ENCODE peak calls at places on chromosomes 3 and 15, in nine cellular contexts. H is psoas muscle; B is uterus; P is heart right ventricle; M is SJSA1; L is CD8-positive, alpha-beta memory T cell; Y is MG63; N is HCT116; G is tibial artery. O is an unnamed sample. For H3K36me3, the result is how much of the 10 kb centered on the place peaks cover.

GRCh38 chr3:148865039-148865438 is at the start of gene CPA3:
- DNase-seq in H (no peak), B (no peak), P (no peak), M (no peak), L (no peak), Y (no peak), N (no peak), G (no peak), O (no peak)

GRCh38 chr3:110783541-110783940 is 288.1 kb upstream of the NECTIN3 start:
- DNase-seq in H (no peak), B (no peak), P (no peak), M (no peak), L (no peak), Y (no peak), N (no peak), G (no peak), O (no peak)

GRCh38 chr15:40367673-40368611 is 9.9 kb downstream of the DISP2 start:
- DNase-seq in H (peak), B (peak), P (peak), M (peak), L (peak), Y (peak), N (peak), G (peak), O (peak)

GRCh38 chr3:185330644-185331043 is 32.3 kb upstream of the MAP3K13 start:
- DNase-seq in H (no peak), B (no peak), P (no peak), M (no peak), L (no peak), Y (no peak), N (no peak), G (no peak), O (no peak)

GRCh38 chr15:62059818-62060115 is 480 bp downstream of the VPS13C start:
- DNase-seq in H (no peak), B (peak), P (peak), M (peak), L (peak), Y (peak), N (no peak), G (peak), O (peak)

GRCh38 chr3:175161291-175161690 is 302.2 kb downstream of the NAALADL2 start:
- DNase-seq in H (no peak), B (no peak), P (no peak), M (no peak), L (no peak), Y (no peak), N (no peak), G (no peak), O (no peak)

GRCh38 chr15:40441012-40441735 is 421 bp downstream of the BAHD1 start:
- DNase-seq in H (no peak), B (no peak), P (peak), M (peak), L (no peak), Y (no peak), N (no peak), G (no peak), O (no peak)

GRCh38 chr3:158260392-158260791 is 150.5 kb downstream of the RSRC1 start:
- DNase-seq in H (no peak), B (no peak), P (no peak), M (no peak), L (no peak), Y (no peak), N (no peak), G (no peak), O (no peak)

GRCh38 chr3:188270423-188270972 is 116.5 kb downstream of the LPP start:
- DNase-seq in H (no peak), B (peak), P (no peak), M (peak), L (no peak), Y (peak), N (no peak), G (peak), O (no peak)

GRCh38 chr3:23859012-23859743 is 53.4 kb downstream of the UBE2E1 start:
- DNase-seq in H (peak), B (no peak), P (no peak), M (no peak), L (no peak), Y (peak), N (no peak), G (peak), O (no peak)

GRCh38 chr3:119175869-119176756 is 2.7 kb downstream of the UPK1B start:
- DNase-seq in H (no peak), B (no peak), P (no peak), M (peak), L (no peak), Y (peak), N (no peak), G (no peak), O (no peak)

GRCh38 chr3:186960327-186960726 is 30.0 kb downstream of the ST6GAL1 start:
- DNase-seq in H (no peak), B (no peak), P (no peak), M (no peak), L (no peak), Y (no peak), N (no peak), G (no peak), O (no peak)

GRCh38 chr3:172323894-172324590 is 124.2 kb downstream of the GHSR start:
- DNase-seq in H (peak), B (peak), P (no peak), M (no peak), L (no peak), Y (peak), N (no peak), G (peak), O (peak)

GRCh38 chr15:77515613-77516012 is 94.9 kb downstream of the HMG20A start:
- DNase-seq in H (peak), B (no peak), P (no peak), M (no peak), L (no peak), Y (no peak), N (no peak), G (no peak), O (no peak)

GRCh38 chr15:68371160-68371559 is 60.8 kb downstream of the ITGA11 start:
- DNase-seq in H (no peak), B (peak), P (no peak), M (no peak), L (no peak), Y (no peak), N (no peak), G (peak), O (no peak)

GRCh38 chr3:188205992-188206416 is 52.0 kb downstream of the LPP start:
- DNase-seq in H (no peak), B (no peak), P (no peak), M (no peak), L (no peak), Y (no peak), N (peak), G (no peak), O (no peak)

GRCh38 chr3:127043041-127043641 is 60.2 kb downstream of the PLXNA1 start:
- DNase-seq in H (no peak), B (no peak), P (no peak), M (no peak), L (no peak), Y (peak), N (no peak), G (no peak), O (no peak)

GRCh38 chr3:127042634-127043033 is 59.7 kb downstream of the PLXNA1 start:
- DNase-seq in H (peak), B (no peak), P (no peak), M (no peak), L (no peak), Y (no peak), N (no peak), G (no peak), O (no peak)

GRCh38 chr3:127045435-127046045 is 62.6 kb downstream of the PLXNA1 start:
- DNase-seq in H (no peak), B (no peak), P (no peak), M (no peak), L (no peak), Y (no peak), N (no peak), G (no peak), O (no peak)

GRCh38 chr3:127043731-127044510 is 61.0 kb downstream of the PLXNA1 start:
- DNase-seq in H (peak), B (no peak), P (no peak), M (no peak), L (no peak), Y (no peak), N (no peak), G (no peak), O (no peak)

GRCh38 chr3:127044996-127045395 is 62.1 kb downstream of the PLXNA1 start:
- DNase-seq in H (peak), B (no peak), P (no peak), M (no peak), L (no peak), Y (no peak), N (peak), G (no peak), O (no peak)
- H3K4me3 ChIP-seq in H (no peak), B (no peak), P (no peak), M (no peak), L (no peak), Y (no peak), N (no peak), G (no peak), O (no peak)

DNA sequence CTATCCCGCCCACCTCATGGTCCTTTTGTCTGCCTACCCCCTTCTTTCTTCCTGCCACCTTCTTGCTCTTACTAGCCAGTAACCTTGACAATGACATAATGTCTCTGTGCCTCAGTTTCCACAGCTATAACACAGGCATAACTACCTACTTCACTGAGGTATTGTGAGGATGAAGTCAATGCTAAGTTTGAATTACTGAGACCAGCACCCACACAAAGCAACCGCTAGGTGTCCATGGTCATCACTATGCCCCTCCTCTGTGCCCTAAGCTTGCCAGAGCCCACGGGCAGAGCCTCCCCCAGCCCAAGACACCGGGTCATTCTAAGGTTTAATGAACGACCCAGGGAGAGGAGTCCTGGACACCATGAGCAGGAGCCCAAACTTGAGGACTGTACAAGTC is 101.6 kb downstream of the OXNAD1 start:
- DNase-seq in H (no peak), B (no peak), P (no peak), M (no peak), L (no peak), Y (no peak), N (no peak), G (no peak), O (no peak)
- H3K36me3 ChIP-seq in H (under half), B (under half), P (under half), M (under half), L (under half), Y (under half), N (under half), G (under half), O (half or more)

GRCh38 chr15:38886315-38887163 is 321.9 kb upstream of the RASGRP1 start:
- DNase-seq in H (no peak), B (no peak), P (no peak), M (peak), L (no peak), Y (peak), N (no peak), G (no peak), O (no peak)

GRCh38 chr15:38883987-38884386 is 319.4 kb upstream of the RASGRP1 start:
- DNase-seq in H (no peak), B (no peak), P (no peak), M (peak), L (no peak), Y (no peak), N (no peak), G (no peak), O (no peak)

GRCh38 chr15:38882226-38882625 is 317.6 kb upstream of the RASGRP1 start:
- DNase-seq in H (no peak), B (no peak), P (no peak), M (no peak), L (no peak), Y (no peak), N (no peak), G (no peak), O (no peak)

GRCh38 chr15:38885477-38885952 is 320.9 kb upstream of the RASGRP1 start:
- DNase-seq in H (no peak), B (no peak), P (no peak), M (peak), L (no peak), Y (peak), N (no peak), G (no peak), O (no peak)

DNA sequence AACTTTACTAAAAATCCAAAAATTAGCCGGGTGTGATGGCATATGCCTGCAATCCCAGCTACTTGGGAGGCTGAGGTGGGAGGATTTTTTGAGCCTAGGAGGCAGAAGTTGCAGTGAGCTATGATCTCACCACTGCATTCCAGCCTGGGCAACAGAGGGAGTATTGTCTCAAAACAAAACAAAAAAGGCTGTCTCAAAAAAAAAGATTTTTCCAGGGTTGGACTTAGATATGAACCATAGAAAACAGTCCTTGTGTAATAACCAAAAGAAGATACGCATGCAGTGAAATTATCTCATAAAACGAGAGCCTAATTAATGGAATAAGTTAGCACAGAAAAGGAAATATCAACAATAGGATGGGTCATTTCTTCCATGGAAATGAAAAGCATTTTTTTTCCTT is 320.4 kb upstream of the RASGRP1 start:
- DNase-seq in H (no peak), B (no peak), P (no peak), M (peak), L (no peak), Y (peak), N (no peak), G (no peak), O (no peak)
- H3K4me3 ChIP-seq in H (no peak), B (no peak), P (no peak), M (no peak), L (no peak), Y (no peak), N (no peak), G (no peak), O (no peak)

GRCh38 chr15:28178290-28178689 is 79.2 kb upstream of the OCA2 start:
- DNase-seq in H (no peak), B (no peak), P (no peak), M (no peak), L (no peak), Y (no peak), N (no peak), G (no peak), O (no peak)
- H3K36me3 ChIP-seq in H (half or more), B (under half), P (under half), M (half or more), L (under half), Y (under half), N (under half), G (half or more), O (half or more)

GRCh38 chr15:98717942-98718341 is 69.6 kb downstream of the IGF1R start:
- DNase-seq in H (no peak), B (no peak), P (no peak), M (no peak), L (no peak), Y (no peak), N (no peak), G (no peak), O (no peak)

GRCh38 chr15:98719169-98719515 is 70.8 kb downstream of the IGF1R start:
- DNase-seq in H (no peak), B (no peak), P (no peak), M (peak), L (no peak), Y (no peak), N (no peak), G (no peak), O (no peak)

GRCh38 chr15:98720036-98720435 is 71.7 kb downstream of the IGF1R start:
- DNase-seq in H (no peak), B (peak), P (no peak), M (no peak), L (no peak), Y (no peak), N (no peak), G (no peak), O (no peak)

GRCh38 chr15:98720577-98720976 is 72.2 kb downstream of the IGF1R start:
- DNase-seq in H (no peak), B (no peak), P (no peak), M (no peak), L (no peak), Y (no peak), N (no peak), G (no peak), O (no peak)

GRCh38 chr15:98718426-98719168 is 70.3 kb downstream of the IGF1R start:
- DNase-seq in H (no peak), B (no peak), P (no peak), M (no peak), L (no peak), Y (no peak), N (no peak), G (no peak), O (no peak)
- H3K4me3 ChIP-seq in H (no peak), B (no peak), P (no peak), M (no peak), L (no peak), Y (no peak), N (no peak), G (no peak), O (peak)

GRCh38 chr15:66644815-66645345 is 57.2 kb upstream of the SMAD6 start:
- DNase-seq in H (no peak), B (no peak), P (no peak), M (no peak), L (no peak), Y (peak), N (no peak), G (no peak), O (no peak)
- H3K36me3 ChIP-seq in H (under half), B (under half), P (under half), M (under half), L (under half), Y (under half), N (under half), G (under half), O (under half)

GRCh38 chr15:81016253-81017068 is 15.7 kb downstream of the TLNRD1 start:
- DNase-seq in H (no peak), B (no peak), P (no peak), M (no peak), L (no peak), Y (no peak), N (no peak), G (peak), O (no peak)

GRCh38 chr15:81013396-81013929 is 12.7 kb downstream of the TLNRD1 start:
- DNase-seq in H (no peak), B (no peak), P (no peak), M (no peak), L (no peak), Y (no peak), N (no peak), G (no peak), O (no peak)

GRCh38 chr15:81012588-81012987 is 11.9 kb downstream of the TLNRD1 start:
- DNase-seq in H (no peak), B (no peak), P (no peak), M (no peak), L (no peak), Y (no peak), N (no peak), G (no peak), O (no peak)

GRCh38 chr15:81015595-81016252 is 15.0 kb downstream of the TLNRD1 start:
- DNase-seq in H (no peak), B (no peak), P (no peak), M (no peak), L (no peak), Y (no peak), N (no peak), G (no peak), O (no peak)

GRCh38 chr15:81014446-81015093 is 13.8 kb downstream of the TLNRD1 start:
- DNase-seq in H (no peak), B (no peak), P (no peak), M (no peak), L (no peak), Y (no peak), N (no peak), G (no peak), O (no peak)
- H3K4me3 ChIP-seq in H (no peak), B (no peak), P (no peak), M (no peak), L (no peak), Y (no peak), N (no peak), G (no peak), O (no peak)

O was measured in left ventricle myocardium inferior.